ENCODE peak calls at places on chromosomes 1 and 21, in five cellular contexts. E is breast epithelium, I is GM23248, K is upper lobe of right lung, F is endodermal cell. V is an unnamed sample.

GRCh38 chr1:47523812-47524170 is 85.9 kb downstream of the FOXD2 start:
- DNase-seq in E (no peak), I (no peak), K (no peak), F (peak; percentile 81), V (no peak)

GRCh38 chr1:39407496-39407888 is 83.9 kb upstream of the BMP8A start:
- DNase-seq in E (no peak), I (peak; percentile 41), K (no peak), F (no peak), V (no peak)

GRCh38 chr1:226551299-226551698 is 2.7 kb downstream of the STUM start:
- DNase-seq in E (no peak), I (no peak), K (no peak), F (no peak), V (no peak)

GRCh38 chr1:13749543-13750307 is 49.7 kb downstream of the PRDM2 start:
- DNase-seq in E (peak; percentile 66), I (peak; percentile 82), K (peak; percentile 89), F (peak; percentile 85), V (peak; percentile 49)

GRCh38 chr1:237901284-237901870 is 10.7 kb upstream of the ZP4 start:
- DNase-seq in E (no peak), I (no peak), K (no peak), F (peak; percentile 80), V (no peak)

GRCh38 chr1:170864238-170864637 is 71.1 kb upstream of the MROH9 start:
- DNase-seq in E (no peak), I (peak; percentile 14), K (no peak), F (no peak), V (no peak)

GRCh38 chr1:107529511-107530149 is 388.8 kb downstream of the NTNG1 start:
- DNase-seq in E (no peak), I (peak; percentile 78), K (no peak), F (peak; percentile 62), V (peak; percentile 73)

GRCh38 chr1:186165303-186165702 is 209.8 kb downstream of the TPR start:
- DNase-seq in E (no peak), I (peak; percentile 42), K (no peak), F (no peak), V (no peak)

GRCh38 chr1:55045430-55045829 is 6.1 kb downstream of the PCSK9 start:
- DNase-seq in E (no peak), I (no peak), K (no peak), F (no peak), V (no peak)

GRCh38 chr1:93681549-93682412 is at the start of gene BCAR3:
- DNase-seq in E (peak; percentile 71), I (peak; percentile 87), K (peak; percentile 90), F (peak; percentile 93), V (peak; percentile 83)

GRCh38 chr1:204545202-204545601 is 29.0 kb downstream of the MDM4 start:
- DNase-seq in E (no peak), I (peak; percentile 61), K (no peak), F (no peak), V (peak; percentile 39)

GRCh38 chr1:53545663-53546408 is 86.6 kb downstream of the DMRTB1 start:
- DNase-seq in E (peak; percentile 47), I (peak; percentile 80), K (peak; percentile 47), F (no peak), V (peak; percentile 30)

GRCh38 chr21:36988536-36988935 is 18.0 kb upstream of the RIPPLY3 start:
- DNase-seq in E (no peak), I (no peak), K (no peak), F (no peak), V (no peak)

GRCh38 chr1:225425211-225425786 is 2.5 kb downstream of the LBR start:
- DNase-seq in E (no peak), I (peak; percentile 71), K (no peak), F (peak; percentile 91), V (peak; percentile 51)
- H3K4me3 ChIP-seq in E (no peak overlapping the region), I (peak overlapping the region; percentile 75), K (no peak overlapping the region), F (peak overlapping the region; percentile 89), V (peak overlapping the region; percentile 13)

DNA sequence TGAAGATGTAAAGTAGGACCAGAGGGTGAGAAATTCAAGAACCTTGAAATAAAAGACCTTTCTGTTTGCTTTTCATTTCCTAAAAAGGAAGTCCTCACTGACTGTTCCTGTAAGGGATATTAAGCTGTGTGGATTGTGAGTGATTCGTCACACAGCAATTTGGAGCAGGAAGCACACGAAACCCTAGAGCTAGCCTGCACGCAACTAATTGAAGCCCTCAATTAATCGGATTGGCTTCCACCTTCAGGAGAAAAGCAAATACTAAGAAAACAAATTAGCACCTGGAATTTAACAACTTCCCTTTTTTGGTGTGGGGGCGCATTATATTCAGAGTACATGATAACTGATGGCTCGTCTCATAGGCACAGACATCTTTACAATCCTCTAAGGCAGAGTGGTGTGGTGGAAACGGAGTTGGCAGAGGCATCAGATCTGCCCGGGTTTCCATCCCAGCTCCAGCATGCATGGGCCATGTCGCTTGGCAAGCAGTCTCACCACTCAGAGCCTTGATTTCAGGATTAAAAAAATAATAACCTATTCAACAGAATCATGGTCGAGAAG is 95.2 kb downstream of the KCNJ15 start:
- DNase-seq in E (no peak), I (peak; percentile 91), K (no peak), F (peak; percentile 66), V (peak; percentile 91)
- H3K4me3 ChIP-seq in E (no peak overlapping the region), I (peak overlapping the region; percentile 25), K (peak overlapping the region; percentile 34), F (no peak overlapping the region), V (no peak overlapping the region)

DNA sequence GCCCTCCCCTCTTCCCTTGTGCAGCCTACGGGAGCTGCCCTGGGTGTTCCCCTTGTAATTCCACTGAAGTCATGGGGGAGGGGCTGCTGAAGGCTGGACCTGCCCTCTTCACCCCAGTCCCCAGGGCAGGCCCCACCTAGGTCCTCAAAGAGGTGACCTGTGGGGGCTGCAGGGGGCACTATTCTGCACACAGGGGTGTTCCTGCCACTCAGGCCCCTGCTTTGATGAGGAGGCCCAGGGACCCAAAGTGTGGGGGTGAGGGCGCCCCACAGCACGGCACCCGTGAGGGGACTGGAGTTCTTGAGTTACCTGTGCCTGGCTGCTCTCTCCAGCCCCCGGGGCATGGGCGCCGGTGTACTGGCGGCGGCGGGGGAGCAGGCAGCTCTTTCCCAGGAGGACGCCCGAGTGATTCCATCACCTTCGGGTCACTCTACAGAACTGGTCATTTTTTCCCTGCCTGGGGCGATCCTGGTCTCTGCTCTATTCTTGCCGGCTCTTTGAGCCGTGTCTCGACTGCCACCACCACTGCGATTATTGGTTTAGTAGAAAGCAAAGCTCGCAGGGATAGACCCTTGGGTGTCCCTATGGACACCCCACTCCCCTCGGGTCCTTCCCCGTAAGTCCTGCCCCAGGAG is 6.9 kb upstream of the PRDM16 start:
- DNase-seq in E (peak; percentile 39), I (peak; percentile 23), K (peak; percentile 44), F (no peak), V (no peak)
- H3K4me3 ChIP-seq in E (no peak overlapping the region), I (no peak overlapping the region), K (no peak overlapping the region), F (no peak overlapping the region), V (no peak overlapping the region)

GRCh38 chr1:166884040-166884642 is 8.1 kb upstream of the TADA1 start:
- DNase-seq in E (peak; percentile 55), I (peak; percentile 59), K (peak; percentile 70), F (peak; percentile 96), V (peak; percentile 28)
- H3K4me3 ChIP-seq in E (peak overlapping the region; percentile 53), I (no peak overlapping the region), K (no peak overlapping the region), F (no peak overlapping the region), V (no peak overlapping the region)

GRCh38 chr1:173201968-173202367 is 5.2 kb downstream of the TNFSF4 start:
- DNase-seq in E (no peak), I (no peak), K (no peak), F (no peak), V (no peak)
- H3K4me3 ChIP-seq in E (no peak overlapping the region), I (no peak overlapping the region), K (no peak overlapping the region), F (no peak overlapping the region), V (no peak overlapping the region)

DNA sequence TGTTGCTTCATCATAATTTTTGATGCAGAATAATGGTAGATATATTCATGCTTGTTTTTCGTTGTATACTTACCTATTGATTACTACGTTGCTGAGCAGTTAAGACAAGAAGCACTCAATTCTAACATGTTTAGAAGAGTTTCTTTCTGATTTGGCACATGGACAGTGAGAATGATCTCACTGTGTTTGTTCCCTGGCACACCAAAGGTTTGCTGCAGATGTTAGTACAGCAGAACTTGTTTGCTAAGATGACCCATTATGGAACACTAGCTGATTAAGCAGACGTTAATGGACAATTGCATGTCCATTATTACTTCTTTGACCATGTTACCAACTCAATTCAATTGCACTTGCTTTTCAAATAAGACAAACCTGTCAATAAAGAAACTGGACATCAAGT is 184.7 kb upstream of the SGIP1 start:
- DNase-seq in E (no peak), I (peak; percentile 52), K (no peak), F (no peak), V (peak; percentile 31)
- H3K4me3 ChIP-seq in E (no peak overlapping the region), I (no peak overlapping the region), K (no peak overlapping the region), F (no peak overlapping the region), V (no peak overlapping the region)

DNA sequence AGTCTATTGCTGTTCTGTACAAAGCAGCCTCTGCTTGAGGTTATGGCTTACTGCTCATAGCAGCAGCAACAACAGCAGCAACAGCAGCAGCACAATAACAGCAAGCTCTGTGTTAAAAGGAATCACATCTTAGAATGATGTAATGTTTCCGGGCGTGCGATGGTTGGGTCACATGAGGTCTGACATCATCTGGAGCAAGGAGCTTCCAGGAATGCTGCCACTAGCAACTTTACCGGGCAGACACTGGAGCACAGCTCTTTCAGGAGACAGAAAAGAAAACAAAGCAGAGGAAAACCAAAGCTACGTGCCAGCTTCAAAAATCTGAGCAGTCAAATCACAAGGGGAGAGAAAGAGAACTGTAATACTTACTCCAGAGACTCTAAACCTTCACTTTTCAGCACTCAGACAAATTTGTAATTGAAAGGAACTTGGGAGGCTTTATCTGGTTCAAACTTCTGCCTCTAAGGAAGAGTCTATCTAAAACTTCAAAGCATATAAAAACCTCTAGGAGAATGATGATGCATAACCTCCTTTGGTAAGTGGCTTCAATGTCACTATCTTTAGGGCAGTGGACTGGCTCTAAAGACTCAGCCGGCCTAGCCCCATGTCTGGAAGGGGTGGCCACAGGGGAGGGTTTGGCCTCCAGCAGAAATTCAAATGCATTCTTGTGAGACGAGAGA is 28.3 kb upstream of the RAB3GAP2 start:
- DNase-seq in E (peak; percentile 51), I (peak; percentile 95), K (peak; percentile 65), F (peak; percentile 56), V (peak; percentile 90)
- H3K4me3 ChIP-seq in E (no peak overlapping the region), I (peak overlapping the region; percentile 13), K (no peak overlapping the region), F (no peak overlapping the region), V (no peak overlapping the region)

DNA sequence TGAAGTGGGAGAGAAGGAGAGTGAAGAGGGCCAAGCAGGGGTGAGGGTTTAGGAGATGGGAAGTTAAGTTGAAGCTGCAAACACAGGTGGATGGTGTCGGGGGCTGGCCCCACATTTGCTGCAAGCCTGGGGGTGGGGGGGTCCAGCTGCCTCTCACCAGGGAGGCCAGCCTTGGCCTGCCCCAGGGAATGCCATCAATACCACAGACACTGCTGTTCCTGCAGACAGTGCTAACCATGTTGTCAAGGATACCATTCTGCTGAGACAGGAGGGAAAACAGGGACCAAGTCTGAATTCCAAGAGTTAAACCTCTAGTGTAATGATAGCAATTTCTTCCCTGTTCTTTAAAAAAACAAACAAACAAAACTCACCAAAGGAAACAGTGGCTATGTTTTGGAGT is 8.0 kb downstream of the MECR start:
- DNase-seq in E (no peak), I (no peak), K (no peak), F (no peak), V (no peak)
- H3K4me3 ChIP-seq in E (no peak overlapping the region), I (no peak overlapping the region), K (no peak overlapping the region), F (no peak overlapping the region), V (no peak overlapping the region)

DNA sequence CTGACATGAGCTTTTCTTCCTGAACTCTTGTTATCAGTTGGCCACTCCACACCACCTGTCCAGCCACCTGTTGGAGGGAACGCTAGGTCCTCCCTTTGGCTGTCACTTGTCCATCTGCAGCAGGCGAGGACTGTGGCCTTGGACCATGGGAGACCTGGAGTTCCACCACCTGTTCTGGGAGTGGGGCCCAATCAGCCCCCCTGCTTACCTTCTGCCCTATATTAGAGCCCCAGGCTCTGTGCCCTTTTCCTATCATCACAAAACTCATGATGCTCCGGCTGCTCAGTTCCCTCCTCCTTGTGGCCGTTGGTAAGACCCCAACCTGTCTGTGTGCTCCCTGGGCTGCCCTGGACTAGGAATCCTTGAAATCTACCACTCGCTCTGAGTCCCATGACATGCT is at the start of gene CELA3A:
- DNase-seq in E (no peak), I (no peak), K (no peak), F (no peak), V (no peak)
- H3K4me3 ChIP-seq in E (no peak within 1 kb of the TSS), I (no peak within 1 kb of the TSS), K (no peak within 1 kb of the TSS), F (no peak within 1 kb of the TSS), V (no peak within 1 kb of the TSS)